ENCODE peak calls at places on chromosomes 12 and 14, in six cellular contexts. M is NCI-H446 treated with DMSO at 0.1 percent for 48 hours; F is stimulated activated CD4-positive, alpha-beta T cell treated with anti-CD3 and anti-CD28 coated beads, Interleukin-12 subunit alpha, Interleukin-12 subunit beta, amount 100 ng/mL, for 48 hours; T is astrocyte of the spinal cord; L is AG08395; K is naive thymus-derived CD4-positive, alpha-beta T cell. J is an unnamed sample.
A peak's percentile ranks its signal among the peaks of the same experiment; 100 is the strongest.

GRCh38 chr12:11228268-11228879 is 41.1 kb downstream of the PRB3 start:
- DNase-seq in L (peak; percentile 45), F (peak; percentile 14), M (no peak), K (peak; percentile 3), T (peak; percentile 54), J (no peak)

GRCh38 chr14:31159682-31160296 is 47.8 kb downstream of the HECTD1 start:
- DNase-seq in K (no peak), L (no peak), F (no peak), M (no peak), T (peak; percentile 19), J (no peak)

GRCh38 chr12:82176761-82177490 is 181.3 kb downstream of the CCDC59 start:
- DNase-seq in T (peak; percentile 22), L (peak; percentile 32), K (no peak), F (no peak), M (no peak), J (no peak)

GRCh38 chr12:54616933-54617535 is 17.7 kb downstream of the LACRT start:
- DNase-seq in F (no peak), L (no peak), T (no peak), M (no peak), K (no peak), J (no peak)

GRCh38 chr12:5665615-5666014 is 233.7 kb downstream of the NTF3 start:
- DNase-seq in M (no peak), L (peak; percentile 90), T (peak; percentile 35), K (no peak), F (no peak), J (no peak)

GRCh38 chr14:53432378-53432802 is 279.3 kb upstream of the DDHD1 start:
- DNase-seq in K (no peak), T (peak; percentile 46), M (peak; percentile 38), L (peak; percentile 60), F (no peak), J (peak; percentile 11)

GRCh38 chr12:124321040-124321481 is 26.2 kb downstream of the RFLNA start:
- DNase-seq in M (no peak), F (peak; percentile 60), T (peak; percentile 45), L (peak; percentile 81), K (peak; percentile 39), J (peak; percentile 16)

GRCh38 chr12:5441497-5442236 is 9.8 kb downstream of the NTF3 start:
- DNase-seq in T (peak; percentile 50), F (no peak), K (no peak), L (peak; percentile 78), M (no peak), J (no peak)

GRCh38 chr14:104600141-104600643 is 4.4 kb downstream of the TMEM179 start:
- DNase-seq in F (no peak), T (no peak), L (no peak), M (peak; percentile 95), K (no peak), J (no peak)

GRCh38 chr12:68210875-68211274 is 14.7 kb downstream of the IL26 start:
- DNase-seq in K (no peak), F (no peak), M (no peak), L (no peak), T (no peak), J (no peak)

GRCh38 chr12:131827961-131828534 is at the start of gene MMP17:
- DNase-seq in T (peak; percentile 47), K (no peak), L (peak; percentile 67), F (no peak), M (no peak), J (no peak)